ENCODE peak calls at places on chromosomes 11 and 22, in nine cellular contexts. U, B, J, Z, W, F, E, M and X are unnamed samples.

GRCh38 chr22:37328017-37328416 is 45.7 kb downstream of the CYTH4 start:
- DNase-seq in U (peak; percentile 96), B (peak; percentile 54), J (no peak), Z (no peak), W (no peak), F (no peak), E (no peak), M (no peak), X (no peak)

GRCh38 chr11:75767793-75768111 is 826 bp upstream of the DGAT2 start:
- DNase-seq in U (no peak), B (no peak), J (no peak), Z (no peak), W (no peak), F (no peak), E (no peak), M (no peak), X (no peak)

GRCh38 chr11:133078591-133079179 is 453.6 kb downstream of the OPCML start:
- DNase-seq in U (peak; percentile 80), B (peak; percentile 58), J (peak; percentile 51), Z (no peak), W (peak; percentile 16), F (peak; percentile 60), E (peak; percentile 10), M (no peak), X (no peak)

GRCh38 chr11:69999721-70000120 is 78.4 kb upstream of the ANO1 start:
- DNase-seq in U (no peak), B (no peak), J (no peak), Z (no peak), W (no peak), F (no peak), E (no peak), M (no peak), X (no peak)

GRCh38 chr11:72789493-72790131 is 4.2 kb downstream of the STARD10 start:
- DNase-seq in U (peak; percentile 97), B (peak; percentile 61), J (no peak), Z (no peak), W (no peak), F (peak; percentile 50), E (no peak), M (no peak), X (no peak)

GRCh38 chr11:61682093-61682732 is 2.0 kb downstream of the DAGLA start:
- DNase-seq in U (peak; percentile 96), B (no peak), J (no peak), Z (peak; percentile 68), W (no peak), F (peak; percentile 33), E (no peak), M (no peak), X (peak; percentile 69)

GRCh38 chr11:34235591-34236071 is 122.2 kb downstream of the ABTB2 start:
- DNase-seq in U (no peak), B (no peak), J (no peak), Z (no peak), W (no peak), F (no peak), E (no peak), M (peak; percentile 65), X (no peak)

GRCh38 chr11:104146421-104146820 is 17.5 kb downstream of the PDGFD start:
- DNase-seq in U (no peak), B (no peak), J (no peak), Z (no peak), W (no peak), F (no peak), E (no peak), M (no peak), X (no peak)

GRCh38 chr11:76808158-76808557 is 25.0 kb downstream of the TSKU start:
- DNase-seq in U (no peak), B (no peak), J (no peak), Z (no peak), W (no peak), F (no peak), E (no peak), M (peak; percentile 56), X (no peak)

GRCh38 chr22:45082795-45083194 is 73.0 kb upstream of the PHF21B start:
- DNase-seq in U (peak; percentile 38), B (peak; percentile 10), J (no peak), Z (no peak), W (no peak), F (no peak), E (no peak), M (no peak), X (no peak)

GRCh38 chr11:90845126-90845525 is 622.3 kb upstream of the CHORDC1 start:
- DNase-seq in U (no peak), B (no peak), J (no peak), Z (no peak), W (no peak), F (no peak), E (no peak), M (no peak), X (no peak)

GRCh38 chr11:68328374-68329091 is 16.1 kb downstream of the LRP5 start:
- DNase-seq in U (peak; percentile 1), B (peak; percentile 77), J (peak; percentile 94), Z (peak; percentile 90), W (no peak), F (peak; percentile 51), E (no peak), M (no peak), X (no peak)

GRCh38 chr11:47007579-47007978 is 71.0 kb downstream of the CSTPP1 start:
- DNase-seq in U (no peak), B (peak; percentile 27), J (no peak), Z (no peak), W (no peak), F (no peak), E (no peak), M (no peak), X (no peak)

GRCh38 chr11:65491163-65491465 is 7.7 kb upstream of the MALAT1 start:
- DNase-seq in U (no peak), B (peak; percentile 42), J (no peak), Z (peak; percentile 68), W (no peak), F (no peak), E (no peak), M (no peak), X (peak; percentile 41)

GRCh38 chr22:27754247-27754887 is 47.2 kb downstream of the MN1 start:
- DNase-seq in U (peak; percentile 88), B (peak; percentile 38), J (no peak), Z (no peak), W (peak; percentile 72), F (no peak), E (no peak), M (peak; percentile 59), X (no peak)

DNA sequence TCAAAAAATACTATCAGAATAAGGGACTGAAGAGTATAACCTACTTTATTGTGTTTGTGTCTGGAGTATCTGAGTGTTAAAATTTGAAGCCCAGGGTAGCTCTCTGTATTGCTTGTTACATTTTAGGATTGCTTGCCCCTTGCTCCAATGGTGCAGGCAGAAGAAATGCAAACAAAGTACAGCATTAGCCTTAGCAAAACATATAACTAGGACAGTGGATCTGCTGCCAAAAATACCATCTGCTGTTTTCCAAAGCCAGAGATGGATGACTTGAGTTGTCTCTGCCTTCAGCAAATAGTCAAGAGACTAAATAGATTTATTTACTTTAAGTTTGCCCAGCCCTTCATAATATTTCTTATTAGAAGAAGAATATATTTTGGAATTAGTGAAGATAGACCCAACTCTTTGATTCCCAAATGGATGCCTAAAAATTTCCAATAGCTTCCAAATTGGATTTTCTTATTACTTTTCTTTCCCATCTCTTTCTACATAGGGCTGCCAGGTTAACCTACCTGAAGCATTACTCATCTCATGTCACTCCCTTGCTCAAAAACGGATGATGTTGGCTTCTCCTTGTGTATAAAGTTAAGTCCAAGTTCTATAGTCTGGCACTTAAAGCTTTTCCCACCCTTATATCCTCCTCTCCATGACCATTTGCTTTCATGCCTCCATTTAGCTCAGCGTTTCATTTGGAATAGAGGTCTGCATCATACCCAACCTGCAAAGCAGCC is 66.3 kb downstream of the LDLRAD3 start:
- DNase-seq in U (peak; percentile 77), B (peak; percentile 58), J (no peak), Z (no peak), W (peak; percentile 50), F (no peak), E (no peak), M (no peak), X (no peak)
- H3K4me1 ChIP-seq in U (peaks cover 40% of the 10 kb centered on the region), B (no peaks in the 10 kb centered on the region), J (no peaks in the 10 kb centered on the region), Z (no peaks in the 10 kb centered on the region), W (peaks cover 24% of the 10 kb centered on the region), F (peaks cover 8% of the 10 kb centered on the region), E (peaks cover 40% of the 10 kb centered on the region), M (no peaks in the 10 kb centered on the region), X (no peaks in the 10 kb centered on the region)

GRCh38 chr11:27307232-27307631 is 55.8 kb downstream of the CCDC34 start:
- DNase-seq in U (no peak), B (no peak), J (no peak), Z (no peak), W (no peak), F (no peak), E (no peak), M (no peak), X (no peak)

GRCh38 chr11:27300974-27301373 is 62.0 kb downstream of the CCDC34 start:
- DNase-seq in U (peak; percentile 84), B (no peak), J (no peak), Z (no peak), W (no peak), F (no peak), E (no peak), M (no peak), X (no peak)

GRCh38 chr11:27303903-27304302 is 59.1 kb downstream of the CCDC34 start:
- DNase-seq in U (no peak), B (no peak), J (no peak), Z (no peak), W (no peak), F (no peak), E (no peak), M (no peak), X (no peak)

GRCh38 chr11:27305751-27306150 is 57.3 kb downstream of the CCDC34 start:
- DNase-seq in U (no peak), B (no peak), J (no peak), Z (no peak), W (no peak), F (no peak), E (no peak), M (no peak), X (no peak)

DNA sequence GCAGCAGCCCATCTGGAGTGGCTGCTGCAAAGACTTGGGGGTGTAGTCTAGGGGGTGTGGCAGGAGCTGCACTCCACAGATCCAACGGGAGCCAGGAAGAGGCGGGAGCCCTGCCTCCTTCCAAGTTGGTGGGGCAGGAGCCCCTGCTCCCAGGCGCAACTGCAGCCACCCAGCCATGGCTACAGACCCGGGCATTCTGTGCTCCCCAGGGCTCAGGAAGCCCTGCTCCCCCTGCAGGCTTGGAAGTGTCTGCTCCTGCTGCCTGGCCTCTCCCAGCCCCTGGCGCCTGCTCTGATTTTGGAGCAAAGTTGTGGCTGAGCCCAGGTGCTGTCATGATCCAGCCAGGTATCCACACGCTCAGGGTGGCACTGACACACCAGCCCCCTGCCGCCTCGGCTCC is 58.5 kb downstream of the CCDC34 start:
- DNase-seq in U (no peak), B (no peak), J (no peak), Z (no peak), W (no peak), F (no peak), E (no peak), M (no peak), X (no peak)
- TF ChIP-seq CTCF in U (no peak), B (no peak), J (no peak), Z (no peak), W (no peak), F (no peak), E (no peak), M (no peak), X (no peak)

GRCh38 chr22:39170825-39171622 is 18.5 kb upstream of the CBX7 start:
- DNase-seq in U (peak; percentile 95), B (peak; percentile 77), J (peak; percentile 72), Z (no peak), W (peak; percentile 80), F (peak; percentile 88), E (peak; percentile 54), M (peak; percentile 97), X (peak; percentile 93)
- H3K27ac ChIP-seq in U (no peak overlapping the region), B (no peak overlapping the region), J (no peak overlapping the region), Z (no peak overlapping the region), W (no peak overlapping the region), F (no peak overlapping the region), E (peak overlapping the region; percentile 92), M (no peak overlapping the region), X (peak overlapping the region; percentile 76)

GRCh38 chr22:39526736-39527171 is 5.8 kb downstream of the RPS19BP1 start:
- DNase-seq in U (peak; percentile 72), B (no peak), J (peak; percentile 40), Z (peak; percentile 66), W (no peak), F (no peak), E (no peak), M (peak; percentile 85), X (no peak)
- H3K4me1 ChIP-seq in U (peaks cover 26% of the 10 kb centered on the region), B (peaks cover 22% of the 10 kb centered on the region), J (peaks cover 63% of the 10 kb centered on the region), Z (peaks cover 71% of the 10 kb centered on the region), W (peaks cover 48% of the 10 kb centered on the region), F (peaks cover 98% of the 10 kb centered on the region), E (peaks cover 40% of the 10 kb centered on the region), M (peaks cover 84% of the 10 kb centered on the region), X (peaks cover 80% of the 10 kb centered on the region)